ENCODE peak calls at places on chromosome 5, in four cellular contexts. M, R, G and T are unnamed samples.
A peak's percentile ranks its signal among the peaks of the same experiment; 100 is the strongest.

GRCh38 chr5:92941806-92942205 is 639.2 kb downstream of the NR2F1-AS1 start:
- DNase-seq in M (no peak), R (no peak), G (no peak), T (no peak)

GRCh38 chr5:67577424-67577823 is 380.8 kb upstream of the CD180 start:
- DNase-seq in R (no peak), M (no peak), G (no peak), T (no peak)

GRCh38 chr5:123283537-123283936 is 139.7 kb downstream of the CEP120 start:
- DNase-seq in R (no peak), M (no peak), G (no peak), T (no peak)

GRCh38 chr5:15731686-15732085 is 231.7 kb downstream of the FBXL7 start:
- DNase-seq in R (no peak), G (no peak), M (no peak), T (no peak)

GRCh38 chr5:167587768-167588167 is 703.7 kb upstream of the WWC1 start:
- DNase-seq in R (no peak), M (no peak), G (no peak), T (peak; percentile 26)

GRCh38 chr5:154813736-154814135 is 36.7 kb downstream of the FAXDC2 start:
- DNase-seq in M (no peak), G (no peak), R (peak; percentile 41), T (no peak)

GRCh38 chr5:472076-472655 is 29.2 kb downstream of the EXOC3 start:
- DNase-seq in G (no peak), M (no peak), R (no peak), T (no peak)

GRCh38 chr5:103256178-103256577 is 2.4 kb upstream of the MACIR start:
- DNase-seq in M (no peak), R (no peak), G (no peak), T (no peak)

GRCh38 chr5:168177831-168178450 is 113.5 kb upstream of the WWC1 start:
- DNase-seq in M (no peak), R (no peak), G (no peak), T (no peak)

GRCh38 chr5:12901696-12902095 is 997.5 kb upstream of the CTNND2 start:
- DNase-seq in M (no peak), R (no peak), G (no peak), T (no peak)

GRCh38 chr5:122093861-122094650 is 16.0 kb upstream of the LOX start:
- DNase-seq in M (no peak), R (no peak), G (no peak), T (peak; percentile 65)

GRCh38 chr5:84438456-84438855 is 53.8 kb upstream of the EDIL3 start:
- DNase-seq in M (no peak), G (no peak), R (no peak), T (no peak)

GRCh38 chr5:116378007-116378831 is 196.4 kb downstream of the SEMA6A start:
- DNase-seq in R (no peak), G (no peak), M (no peak), T (no peak)

GRCh38 chr5:84255318-84255717 is 129.4 kb downstream of the EDIL3 start:
- DNase-seq in R (no peak), M (no peak), G (no peak), T (no peak)

GRCh38 chr5:1129725-1130082 is 17.8 kb upstream of the SLC12A7 start:
- DNase-seq in G (no peak), M (no peak), R (no peak), T (no peak)

GRCh38 chr5:141617682-141618029 is 1.1 kb downstream of the DIAPH1 start:
- DNase-seq in M (no peak), G (no peak), R (no peak), T (peak; percentile 31)

GRCh38 chr5:90134892-90135291 is 274.7 kb downstream of the CETN3 start:
- DNase-seq in R (no peak), M (peak; percentile 32), G (no peak), T (no peak)

GRCh38 chr5:15533124-15533893 is 33.3 kb downstream of the FBXL7 start:
- DNase-seq in M (no peak), R (no peak), G (no peak), T (peak; percentile 66)

GRCh38 chr5:1787472-1788047 is 12.1 kb downstream of the MRPL36 start:
- DNase-seq in G (no peak), M (no peak), R (no peak), T (no peak)

GRCh38 chr5:17329566-17329965 is 112.1 kb downstream of the BASP1 start:
- DNase-seq in M (no peak), G (no peak), R (no peak), T (no peak)

GRCh38 chr5:59584858-59585846 is 308.4 kb downstream of the PDE4D start:
- DNase-seq in M (peak; percentile 56), R (no peak), G (no peak), T (no peak)

GRCh38 chr5:139660916-139661814 is 13.0 kb downstream of the CXXC5 start:
- DNase-seq in R (no peak), M (peak; percentile 73), G (no peak), T (peak; percentile 96)

GRCh38 chr5:137310051-137310730 is 188.9 kb downstream of the SPOCK1 start:
- DNase-seq in R (no peak), M (no peak), G (no peak), T (peak; percentile 94)

GRCh38 chr5:54895816-54896341 is 89.5 kb downstream of the ESM1 start:
- DNase-seq in M (peak; percentile 68), R (no peak), G (no peak), T (peak; percentile 42)